ENCODE peak calls at places on chromosomes 13 and 19, in eight cellular contexts. One of them, this sample, is unnamed.
A peak's percentile ranks its signal among the peaks of the same experiment; 100 is the strongest.

GRCh38 chr13:40590112-40590862 is 76.2 kb downstream of the FOXO1 start:
- DNase-seq in IMR-90: no peak
- DNase-seq in mammary epithelial cell: no peak
- DNase-seq in ascending aorta: no peak
- DNase-seq in fibroblast of mammary gland: peak; percentile 32
- DNase-seq in psoas muscle: no peak
- DNase-seq in GM12865: no peak
- DNase-seq in tibial artery: no peak
- DNase-seq in this sample: no peak

GRCh38 chr13:103965506-103966243 is 899.5 kb upstream of the SLC10A2 start:
- DNase-seq in tibial artery: no peak
- DNase-seq in ascending aorta: no peak
- DNase-seq in fibroblast of mammary gland: no peak
- DNase-seq in psoas muscle: no peak
- DNase-seq in GM12865: no peak
- DNase-seq in IMR-90: no peak
- DNase-seq in mammary epithelial cell: no peak
- DNase-seq in this sample: no peak

GRCh38 chr13:53694814-53695533 is 666.4 kb downstream of the OLFM4 start:
- DNase-seq in mammary epithelial cell: no peak
- DNase-seq in tibial artery: no peak
- DNase-seq in psoas muscle: no peak
- DNase-seq in fibroblast of mammary gland: no peak
- DNase-seq in ascending aorta: no peak
- DNase-seq in IMR-90: no peak
- DNase-seq in GM12865: no peak
- DNase-seq in this sample: no peak

GRCh38 chr13:31747966-31748365 is 8.6 kb downstream of the RXFP2 start:
- DNase-seq in IMR-90: no peak
- DNase-seq in mammary epithelial cell: no peak
- DNase-seq in tibial artery: no peak
- DNase-seq in GM12865: no peak
- DNase-seq in fibroblast of mammary gland: peak; percentile 19
- DNase-seq in ascending aorta: no peak
- DNase-seq in psoas muscle: no peak
- DNase-seq in this sample: no peak

GRCh38 chr19:18975864-18976263 is 34.8 kb upstream of the HOMER3 start:
- DNase-seq in fibroblast of mammary gland: no peak
- DNase-seq in ascending aorta: no peak
- DNase-seq in mammary epithelial cell: no peak
- DNase-seq in GM12865: no peak
- DNase-seq in IMR-90: no peak
- DNase-seq in tibial artery: no peak
- DNase-seq in psoas muscle: no peak
- DNase-seq in this sample: no peak

GRCh38 chr13:29853131-29853530 is 2.7 kb upstream of the UBL3 start:
- DNase-seq in ascending aorta: no peak
- DNase-seq in tibial artery: no peak
- DNase-seq in fibroblast of mammary gland: no peak
- DNase-seq in GM12865: no peak
- DNase-seq in mammary epithelial cell: no peak
- DNase-seq in IMR-90: no peak
- DNase-seq in psoas muscle: no peak
- DNase-seq in this sample: no peak

GRCh38 chr19:7257148-7258041 is 36.8 kb downstream of the INSR start:
- DNase-seq in IMR-90: peak; percentile 67
- DNase-seq in psoas muscle: no peak
- DNase-seq in tibial artery: no peak
- DNase-seq in ascending aorta: no peak
- DNase-seq in fibroblast of mammary gland: peak; percentile 73
- DNase-seq in mammary epithelial cell: peak; percentile 76
- DNase-seq in GM12865: no peak
- DNase-seq in this sample: peak; percentile 83

GRCh38 chr13:38372818-38373217 is 23.2 kb downstream of the UFM1 start:
- DNase-seq in mammary epithelial cell: no peak
- DNase-seq in ascending aorta: no peak
- DNase-seq in fibroblast of mammary gland: no peak
- DNase-seq in tibial artery: no peak
- DNase-seq in psoas muscle: no peak
- DNase-seq in IMR-90: no peak
- DNase-seq in GM12865: no peak
- DNase-seq in this sample: peak; percentile 10

GRCh38 chr13:31964168-31964567 is 67.4 kb upstream of the FRY start:
- DNase-seq in ascending aorta: no peak
- DNase-seq in psoas muscle: no peak
- DNase-seq in IMR-90: no peak
- DNase-seq in GM12865: no peak
- DNase-seq in mammary epithelial cell: no peak
- DNase-seq in tibial artery: no peak
- DNase-seq in fibroblast of mammary gland: no peak
- DNase-seq in this sample: no peak

GRCh38 chr13:59229401-59229800 is 934.3 kb downstream of the DIAPH3 start:
- DNase-seq in psoas muscle: no peak
- DNase-seq in fibroblast of mammary gland: no peak
- DNase-seq in IMR-90: no peak
- DNase-seq in GM12865: no peak
- DNase-seq in mammary epithelial cell: no peak
- DNase-seq in ascending aorta: no peak
- DNase-seq in tibial artery: no peak
- DNase-seq in this sample: no peak

GRCh38 chr13:76830805-76831204 is 55.4 kb downstream of the KCTD12 start:
- DNase-seq in psoas muscle: no peak
- DNase-seq in ascending aorta: no peak
- DNase-seq in tibial artery: no peak
- DNase-seq in IMR-90: no peak
- DNase-seq in fibroblast of mammary gland: no peak
- DNase-seq in GM12865: no peak
- DNase-seq in mammary epithelial cell: no peak
- DNase-seq in this sample: no peak

GRCh38 chr13:114076329-114076761 is 56.1 kb downstream of the RASA3 start:
- DNase-seq in psoas muscle: no peak
- DNase-seq in tibial artery: peak; percentile 62
- DNase-seq in mammary epithelial cell: no peak
- DNase-seq in IMR-90: no peak
- DNase-seq in fibroblast of mammary gland: no peak
- DNase-seq in ascending aorta: peak; percentile 52
- DNase-seq in GM12865: no peak
- DNase-seq in this sample: no peak

GRCh38 chr13:82933986-82934385 is 948.3 kb downstream of the SLITRK1 start:
- DNase-seq in psoas muscle: no peak
- DNase-seq in IMR-90: no peak
- DNase-seq in mammary epithelial cell: no peak
- DNase-seq in fibroblast of mammary gland: no peak
- DNase-seq in tibial artery: no peak
- DNase-seq in GM12865: no peak
- DNase-seq in ascending aorta: no peak
- DNase-seq in this sample: no peak

GRCh38 chr19:53774011-53774410 is 50.1 kb downstream of the NLRP12 start:
- DNase-seq in psoas muscle: no peak
- DNase-seq in GM12865: no peak
- DNase-seq in IMR-90: no peak
- DNase-seq in ascending aorta: no peak
- DNase-seq in fibroblast of mammary gland: no peak
- DNase-seq in mammary epithelial cell: no peak
- DNase-seq in tibial artery: no peak
- DNase-seq in this sample: no peak

GRCh38 chr19:6739390-6739883 is at the start of gene TRIP10:
- DNase-seq in psoas muscle: peak; percentile 89
- DNase-seq in tibial artery: peak; percentile 93
- DNase-seq in ascending aorta: peak; percentile 92
- DNase-seq in fibroblast of mammary gland: peak; percentile 71
- DNase-seq in mammary epithelial cell: peak; percentile 57
- DNase-seq in GM12865: peak; percentile 89
- DNase-seq in IMR-90: peak; percentile 72
- DNase-seq in this sample: peak; percentile 85

GRCh38 chr19:18110833-18111232 is 13.3 kb downstream of the MAST3 start:
- DNase-seq in tibial artery: no peak
- DNase-seq in psoas muscle: no peak
- DNase-seq in GM12865: no peak
- DNase-seq in ascending aorta: no peak
- DNase-seq in IMR-90: no peak
- DNase-seq in fibroblast of mammary gland: no peak
- DNase-seq in mammary epithelial cell: no peak
- DNase-seq in this sample: no peak

GRCh38 chr19:31085125-31085524 is 264.1 kb downstream of the TSHZ3 start:
- DNase-seq in mammary epithelial cell: no peak
- DNase-seq in GM12865: no peak
- DNase-seq in ascending aorta: no peak
- DNase-seq in tibial artery: no peak
- DNase-seq in fibroblast of mammary gland: peak; percentile 1
- DNase-seq in psoas muscle: no peak
- DNase-seq in IMR-90: no peak
- DNase-seq in this sample: no peak

GRCh38 chr13:53782400-53783030 is 753.9 kb downstream of the OLFM4 start:
- DNase-seq in tibial artery: no peak
- DNase-seq in IMR-90: peak; percentile 17
- DNase-seq in mammary epithelial cell: peak; percentile 20
- DNase-seq in GM12865: peak; percentile 35
- DNase-seq in fibroblast of mammary gland: peak; percentile 46
- DNase-seq in psoas muscle: no peak
- DNase-seq in ascending aorta: no peak
- DNase-seq in this sample: peak; percentile 57

GRCh38 chr13:64675256-64675892 is 2554.8 kb downstream of the PCDH9 start:
- DNase-seq in ascending aorta: no peak
- DNase-seq in GM12865: no peak
- DNase-seq in mammary epithelial cell: peak; percentile 76
- DNase-seq in tibial artery: no peak
- DNase-seq in IMR-90: peak; percentile 77
- DNase-seq in psoas muscle: no peak
- DNase-seq in fibroblast of mammary gland: peak; percentile 6
- DNase-seq in this sample: peak; percentile 87

GRCh38 chr13:103002279-103002678 is 63.9 kb downstream of the SLC10A2 start:
- DNase-seq in fibroblast of mammary gland: no peak
- DNase-seq in ascending aorta: no peak
- DNase-seq in mammary epithelial cell: no peak
- DNase-seq in psoas muscle: no peak
- DNase-seq in tibial artery: no peak
- DNase-seq in IMR-90: no peak
- DNase-seq in GM12865: no peak
- DNase-seq in this sample: no peak

GRCh38 chr13:97809576-97809975 is 143.9 kb upstream of the IPO5 start:
- DNase-seq in tibial artery: no peak
- DNase-seq in fibroblast of mammary gland: peak; percentile 23
- DNase-seq in mammary epithelial cell: peak; percentile 10
- DNase-seq in psoas muscle: no peak
- DNase-seq in ascending aorta: no peak
- DNase-seq in GM12865: no peak
- DNase-seq in IMR-90: peak; percentile 6
- DNase-seq in this sample: peak; percentile 25

DNA sequence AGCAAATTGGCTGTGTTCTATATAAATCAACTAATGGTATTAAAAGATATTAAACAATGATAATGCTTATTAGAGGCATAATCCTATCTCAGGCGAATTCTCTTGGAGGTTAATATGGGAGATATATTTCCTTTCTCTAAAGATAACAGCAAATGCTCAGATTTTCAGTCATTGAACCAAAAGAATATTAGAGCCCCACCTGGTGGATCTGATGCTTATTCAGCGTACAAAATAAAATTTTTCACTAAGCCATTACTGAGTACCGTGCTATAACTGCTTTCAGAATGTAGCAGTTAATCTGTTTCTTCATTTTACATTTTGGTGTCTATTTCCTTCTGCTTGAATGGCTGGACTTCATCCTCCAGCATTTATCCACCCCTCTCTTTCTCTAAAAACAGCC is 143.3 kb upstream of the IPO5 start:
- DNase-seq in tibial artery: no peak
- DNase-seq in ascending aorta: no peak
- DNase-seq in GM12865: no peak
- DNase-seq in mammary epithelial cell: no peak
- DNase-seq in fibroblast of mammary gland: peak; percentile 43
- DNase-seq in IMR-90: peak; percentile 14
- DNase-seq in psoas muscle: no peak
- DNase-seq in this sample: peak; percentile 59
- TF ChIP-seq CTCF in tibial artery: peak; percentile 55
- TF ChIP-seq CTCF in ascending aorta: peak; percentile 56
- TF ChIP-seq CTCF in GM12865: peak; percentile 10
- TF ChIP-seq CTCF in mammary epithelial cell: peak; percentile 9
- TF ChIP-seq CTCF in fibroblast of mammary gland: peak; percentile 62
- TF ChIP-seq CTCF in IMR-90: peak; percentile 49
- TF ChIP-seq CTCF in psoas muscle: peak; percentile 22
- TF ChIP-seq CTCF in this sample: peak; percentile 67

GRCh38 chr19:4390017-4390861 is 10.1 kb downstream of the SH3GL1 start:
- DNase-seq in ascending aorta: no peak
- DNase-seq in fibroblast of mammary gland: peak; percentile 62
- DNase-seq in IMR-90: peak; percentile 56
- DNase-seq in GM12865: no peak
- DNase-seq in mammary epithelial cell: peak; percentile 17
- DNase-seq in psoas muscle: peak; percentile 53
- DNase-seq in tibial artery: peak; percentile 76
- DNase-seq in this sample: peak; percentile 79
- H3K4me3 ChIP-seq in ascending aorta: peak overlapping the region; percentile 30
- H3K4me3 ChIP-seq in fibroblast of mammary gland: no peak overlapping the region
- H3K4me3 ChIP-seq in IMR-90: no peak overlapping the region
- H3K4me3 ChIP-seq in GM12865: no peak overlapping the region
- H3K4me3 ChIP-seq in mammary epithelial cell: no peak overlapping the region
- H3K4me3 ChIP-seq in psoas muscle: peak overlapping the region; percentile 35
- H3K4me3 ChIP-seq in tibial artery: no peak overlapping the region
- H3K4me3 ChIP-seq in this sample: peak overlapping the region; percentile 17

GRCh38 chr13:81874253-81874652 is 1533.3 kb upstream of the SPRY2 start:
- DNase-seq in ascending aorta: no peak
- DNase-seq in psoas muscle: no peak
- DNase-seq in fibroblast of mammary gland: no peak
- DNase-seq in GM12865: no peak
- DNase-seq in mammary epithelial cell: no peak
- DNase-seq in IMR-90: no peak
- DNase-seq in tibial artery: no peak
- DNase-seq in this sample: no peak

GRCh38 chr13:81874681-81875661 is 1534.0 kb upstream of the SPRY2 start:
- DNase-seq in IMR-90: no peak
- DNase-seq in psoas muscle: no peak
- DNase-seq in ascending aorta: no peak
- DNase-seq in tibial artery: no peak
- DNase-seq in GM12865: no peak
- DNase-seq in fibroblast of mammary gland: no peak
- DNase-seq in mammary epithelial cell: no peak
- DNase-seq in this sample: no peak

DNA sequence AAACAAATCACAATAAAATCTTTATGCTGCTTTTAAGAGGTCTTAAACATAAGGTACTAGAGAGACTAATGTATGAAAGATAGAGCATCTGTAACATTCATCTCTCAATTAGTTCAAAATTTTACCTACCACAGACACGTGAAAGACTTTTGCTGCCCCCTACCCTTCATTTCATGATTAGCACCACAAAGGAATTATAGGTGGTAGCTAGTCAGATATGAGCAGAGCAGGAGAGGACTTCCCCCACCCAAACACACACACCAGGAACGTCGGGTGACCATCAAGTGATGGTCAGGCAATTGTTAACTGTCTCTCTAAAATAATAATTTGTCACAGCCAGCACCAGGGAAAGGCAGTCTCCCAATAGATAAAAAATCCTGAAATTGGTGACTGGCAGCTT is 1531.7 kb upstream of the SPRY2 start:
- DNase-seq in GM12865: no peak
- DNase-seq in tibial artery: no peak
- DNase-seq in IMR-90: no peak
- DNase-seq in psoas muscle: no peak
- DNase-seq in mammary epithelial cell: no peak
- DNase-seq in fibroblast of mammary gland: no peak
- DNase-seq in ascending aorta: no peak
- DNase-seq in this sample: peak; percentile 36
- TF ChIP-seq CTCF in GM12865: no peak
- TF ChIP-seq CTCF in tibial artery: no peak
- TF ChIP-seq CTCF in IMR-90: no peak
- TF ChIP-seq CTCF in psoas muscle: no peak
- TF ChIP-seq CTCF in mammary epithelial cell: no peak
- TF ChIP-seq CTCF in fibroblast of mammary gland: no peak
- TF ChIP-seq CTCF in ascending aorta: no peak
- TF ChIP-seq CTCF in this sample: peak; percentile 44

GRCh38 chr19:15453091-15453498 is 3.3 kb upstream of the WIZ start:
- DNase-seq in mammary epithelial cell: no peak
- DNase-seq in ascending aorta: no peak
- DNase-seq in IMR-90: no peak
- DNase-seq in psoas muscle: no peak
- DNase-seq in GM12865: no peak
- DNase-seq in fibroblast of mammary gland: no peak
- DNase-seq in tibial artery: no peak
- DNase-seq in this sample: no peak
- H3K4me3 ChIP-seq in mammary epithelial cell: peak overlapping the region; percentile 15
- H3K4me3 ChIP-seq in ascending aorta: peak overlapping the region; percentile 67
- H3K4me3 ChIP-seq in IMR-90: peak overlapping the region; percentile 24
- H3K4me3 ChIP-seq in psoas muscle: peak overlapping the region; percentile 66
- H3K4me3 ChIP-seq in GM12865: no peak overlapping the region
- H3K4me3 ChIP-seq in fibroblast of mammary gland: peak overlapping the region; percentile 35
- H3K4me3 ChIP-seq in tibial artery: peak overlapping the region; percentile 54
- H3K4me3 ChIP-seq in this sample: peak overlapping the region; percentile 60

This sample was measured in choroid plexus epithelial cell.